ENCODE peak calls at places on chromosome 20, in six cellular contexts. P, R, H, Z, S and C are unnamed samples.
A peak's percentile ranks its signal among the peaks of the same experiment; 100 is the strongest.

GRCh38 chr20:54474866-54475265 is 527 bp upstream of the DOK5 start:
- DNase-seq in P (no peak), R (no peak), H (no peak), Z (no peak), S (no peak), C (no peak)

GRCh38 chr20:20492521-20493334 is 124.8 kb downstream of the INSM1 start:
- DNase-seq in P (no peak), R (peak; percentile 86), H (no peak), Z (no peak), S (peak; percentile 82), C (no peak)

GRCh38 chr20:43043887-43044286 is 145.8 kb downstream of the PTPRT start:
- DNase-seq in P (no peak), R (no peak), H (no peak), Z (peak; percentile 33), S (no peak), C (no peak)

GRCh38 chr20:59004493-59004762 is 2.6 kb downstream of the CTSZ start:
- DNase-seq in P (no peak), R (no peak), H (no peak), Z (no peak), S (peak; percentile 30), C (no peak)

GRCh38 chr20:43541214-43541613 is 17.6 kb upstream of the SGK2 start:
- DNase-seq in P (peak; percentile 44), R (no peak), H (no peak), Z (no peak), S (peak; percentile 68), C (peak; percentile 15)

GRCh38 chr20:24619212-24619611 is 149.8 kb downstream of the SYNDIG1 start:
- DNase-seq in P (no peak), R (no peak), H (no peak), Z (no peak), S (no peak), C (no peak)

GRCh38 chr20:13659288-13659687 is 20.6 kb upstream of the TASP1 start:
- DNase-seq in P (no peak), R (no peak), H (no peak), Z (no peak), S (no peak), C (no peak)

GRCh38 chr20:26163890-26164289 is 467.2 kb upstream of the ZNF337 start:
- DNase-seq in P (peak; percentile 70), R (no peak), H (no peak), Z (no peak), S (peak; percentile 63), C (peak; percentile 72)

GRCh38 chr20:53660947-53661381 is 67.3 kb upstream of the ZNF217 start:
- DNase-seq in P (peak; percentile 9), R (no peak), H (no peak), Z (no peak), S (no peak), C (no peak)

GRCh38 chr20:41245086-41245707 is 72.3 kb downstream of the ZHX3 start:
- DNase-seq in P (peak; percentile 42), R (peak; percentile 47), H (peak; percentile 33), Z (peak; percentile 57), S (no peak), C (peak; percentile 35)

GRCh38 chr20:15882553-15882952 is 690.7 kb downstream of the KIF16B start:
- DNase-seq in P (no peak), R (no peak), H (no peak), Z (no peak), S (no peak), C (no peak)

GRCh38 chr20:54668271-54669053 is 193.1 kb downstream of the DOK5 start:
- DNase-seq in P (peak; percentile 5), R (no peak), H (no peak), Z (peak; percentile 48), S (peak; percentile 55), C (no peak)

GRCh38 chr20:63311833-63312243 is 18.9 kb downstream of the COL20A1 start:
- DNase-seq in P (no peak), R (no peak), H (no peak), Z (no peak), S (no peak), C (no peak)

GRCh38 chr20:37309941-37310590 is 20.6 kb downstream of the MANBAL start:
- DNase-seq in P (no peak), R (no peak), H (no peak), Z (no peak), S (peak; percentile 97), C (peak; percentile 30)

GRCh38 chr20:44065401-44066340 is 121.3 kb downstream of the JPH2 start:
- DNase-seq in P (no peak), R (no peak), H (no peak), Z (no peak), S (no peak), C (no peak)

GRCh38 chr20:5181955-5182354 is 55.1 kb downstream of the CDS2 start:
- DNase-seq in P (peak; percentile 80), R (no peak), H (no peak), Z (no peak), S (no peak), C (peak; percentile 81)

GRCh38 chr20:50754420-50754819 is 23.0 kb downstream of the PARD6B start:
- DNase-seq in P (no peak), R (no peak), H (no peak), Z (no peak), S (no peak), C (no peak)

GRCh38 chr20:63319164-63320040 is 26.4 kb downstream of the COL20A1 start:
- DNase-seq in P (no peak), R (no peak), H (no peak), Z (no peak), S (no peak), C (no peak)

GRCh38 chr20:48765359-48765758 is 62.4 kb downstream of the PREX1 start:
- DNase-seq in P (no peak), R (no peak), H (no peak), Z (no peak), S (peak; percentile 9), C (no peak)
- H3K4me1 ChIP-seq in P (no peaks in the 10 kb centered on the region), R (peaks cover 34% of the 10 kb centered on the region), H (peaks cover 16% of the 10 kb centered on the region), Z (no peaks in the 10 kb centered on the region), S (no peaks in the 10 kb centered on the region), C (peaks cover 7% of the 10 kb centered on the region)

GRCh38 chr20:2654831-2655230 is 2.4 kb downstream of the NOP56 start:
- DNase-seq in P (no peak), R (no peak), H (no peak), Z (no peak), S (no peak), C (no peak)

GRCh38 chr20:2654384-2654822 is 2.0 kb downstream of the NOP56 start:
- DNase-seq in P (no peak), R (no peak), H (no peak), Z (no peak), S (no peak), C (no peak)

GRCh38 chr20:2653511-2654383 is 1.3 kb downstream of the NOP56 start:
- DNase-seq in P (no peak), R (no peak), H (no peak), Z (no peak), S (no peak), C (no peak)

GRCh38 chr20:2652724-2653510 is 485 bp downstream of the NOP56 start:
- DNase-seq in P (no peak), R (no peak), H (no peak), Z (no peak), S (peak; percentile 10), C (peak; percentile 37)

DNA sequence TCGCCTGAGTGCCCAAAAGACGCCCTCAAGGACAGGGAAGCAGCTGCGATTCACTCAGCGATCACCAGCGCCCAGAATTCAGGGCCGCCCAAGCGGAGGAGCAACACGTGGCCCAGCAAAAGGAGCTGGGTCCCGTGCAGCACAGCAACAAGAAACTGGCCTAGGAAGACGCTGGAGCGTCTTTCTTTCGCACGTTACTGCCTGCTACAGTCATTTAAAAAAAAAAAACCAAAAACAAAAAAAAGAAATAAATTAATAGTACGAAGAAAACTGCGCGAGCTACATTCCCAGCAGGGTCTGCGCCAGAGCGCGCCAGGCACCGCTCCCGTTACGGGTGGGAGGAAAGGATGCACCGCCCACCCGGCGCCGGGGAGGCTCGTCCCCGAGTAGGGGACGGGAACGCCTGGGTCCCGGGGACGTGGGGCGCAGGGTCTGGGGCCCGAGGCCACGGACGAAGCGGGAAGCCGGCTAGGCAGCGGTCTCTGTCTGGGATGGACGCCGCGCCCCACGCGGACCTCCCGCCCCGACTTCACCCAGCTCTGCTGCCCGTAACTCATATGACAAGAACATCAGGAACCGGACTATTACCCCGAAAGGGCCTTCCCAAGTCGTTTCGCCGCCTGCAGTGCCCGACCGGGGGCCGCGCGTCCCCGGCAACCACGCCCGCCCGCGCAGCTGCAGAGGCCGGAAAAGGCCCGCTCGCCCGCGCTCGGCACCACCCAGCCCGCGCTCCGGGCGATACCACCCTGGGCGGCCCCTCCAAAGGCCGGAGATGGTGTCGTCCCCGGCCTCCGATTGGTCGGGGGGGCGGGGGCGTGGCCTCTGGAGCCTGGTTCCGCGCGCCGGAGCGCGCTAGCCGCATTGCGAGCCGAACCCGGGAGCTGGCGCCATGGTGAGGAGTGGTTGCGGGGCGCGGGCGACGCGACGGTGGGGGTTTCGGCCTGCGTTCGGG is at the start of gene NOP56:
- DNase-seq in P (peak; percentile 86), R (peak; percentile 92), H (peak; percentile 62), Z (peak; percentile 86), S (peak; percentile 94), C (peak; percentile 92)
- H3K23ac ChIP-seq in P (peak within 1 kb of the TSS; percentile 96), R (peak within 1 kb of the TSS; percentile 92), H (no peak within 1 kb of the TSS), Z (no peak within 1 kb of the TSS), S (no peak within 1 kb of the TSS), C (peak within 1 kb of the TSS; percentile 99)

DNA sequence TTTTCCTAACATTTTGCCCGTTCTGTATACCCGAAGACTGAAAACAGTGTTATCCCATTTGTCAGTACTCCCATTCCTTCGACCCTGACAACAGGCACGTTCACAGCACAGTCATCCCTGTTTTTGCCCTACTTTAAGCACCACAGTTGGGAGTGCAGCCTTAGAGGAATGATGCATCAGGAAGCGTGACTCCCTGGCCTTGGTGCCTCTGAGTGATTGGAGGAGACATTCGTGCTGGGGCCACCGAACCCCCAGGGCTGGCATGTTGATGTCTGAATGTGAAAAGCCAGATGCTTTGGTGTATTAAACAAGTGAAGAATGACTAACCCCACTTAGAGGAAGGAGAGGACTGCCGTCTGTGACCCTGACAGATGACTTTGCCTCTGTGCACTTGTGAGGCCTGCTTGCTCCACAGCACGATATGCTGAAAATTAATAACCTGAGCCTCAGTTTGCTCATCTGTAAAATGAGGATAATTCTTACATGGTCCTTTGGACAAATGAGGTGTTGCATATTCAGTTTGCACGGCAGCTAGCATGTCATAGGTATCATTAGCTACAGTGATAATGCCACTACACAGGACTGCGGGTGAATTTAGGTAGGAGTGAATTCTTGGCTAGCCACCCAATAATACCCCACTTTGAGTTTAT is 36.0 kb downstream of the STK35 start:
- DNase-seq in P (peak; percentile 96), R (no peak), H (no peak), Z (no peak), S (no peak), C (peak; percentile 97)
- H3K4me1 ChIP-seq in P (peaks cover 42% of the 10 kb centered on the region), R (peaks cover 3% of the 10 kb centered on the region), H (no peaks in the 10 kb centered on the region), Z (no peaks in the 10 kb centered on the region), S (peaks cover 29% of the 10 kb centered on the region), C (peaks cover 13% of the 10 kb centered on the region)

GRCh38 chr20:9646375-9646774 is 132.0 kb downstream of the LAMP5 start:
- DNase-seq in P (no peak), R (no peak), H (no peak), Z (no peak), S (no peak), C (no peak)

GRCh38 chr20:9647741-9648140 is 133.4 kb downstream of the LAMP5 start:
- DNase-seq in P (no peak), R (no peak), H (no peak), Z (no peak), S (no peak), C (no peak)
- H3K23ac ChIP-seq in P (no peak overlapping the region), R (no peak overlapping the region), H (no peak overlapping the region), Z (no peak overlapping the region), S (no peak overlapping the region), C (no peak overlapping the region)